ENCODE peak calls at places on chromosomes 7 and 10, in nine cellular contexts. O is uterus; E is foreskin fibroblast; U is CD8-positive, alpha-beta T cell; S is sigmoid colon; T is OCI-LY7; V is AG09309; K is tibial artery; N is fibroblast of pulmonary artery. Q is an unnamed sample.

GRCh38 chr10:125121003-125121402 is 39.4 kb downstream of the CTBP2 start:
- DNase-seq in O (no peak), E (no peak), U (no peak), S (peak), T (no peak), V (no peak), K (peak), N (no peak), Q (no peak)

GRCh38 chr7:151769189-151769821 is 107.6 kb downstream of the PRKAG2 start:
- DNase-seq in O (no peak), E (no peak), U (no peak), S (peak), T (peak), V (no peak), K (no peak), N (no peak), Q (no peak)

GRCh38 chr7:91079491-91079890 is 184.7 kb upstream of the FZD1 start:
- DNase-seq in O (no peak), E (no peak), U (no peak), S (no peak), T (no peak), V (no peak), K (no peak), N (peak), Q (peak)

GRCh38 chr7:6530626-6531491 is 20.4 kb downstream of the GRID2IP start:
- DNase-seq in O (no peak), E (no peak), U (peak), S (no peak), T (peak), V (no peak), K (no peak), N (no peak), Q (no peak)

GRCh38 chr7:42440951-42441350 is 203.9 kb upstream of the GLI3 start:
- DNase-seq in O (no peak), E (no peak), U (no peak), S (no peak), T (no peak), V (no peak), K (no peak), N (no peak), Q (no peak)

GRCh38 chr10:15868006-15868405 is 7.7 kb upstream of the MINDY3 start:
- DNase-seq in O (no peak), E (no peak), U (no peak), S (no peak), T (no peak), V (no peak), K (no peak), N (no peak), Q (peak)

GRCh38 chr10:14952851-14953451 is 945 bp downstream of the DCLRE1C start:
- DNase-seq in O (no peak), E (no peak), U (no peak), S (no peak), T (peak), V (no peak), K (no peak), N (no peak), Q (no peak)

GRCh38 chr7:157431173-157431950 is 94.6 kb downstream of the DNAJB6 start:
- DNase-seq in O (no peak), E (no peak), U (no peak), S (peak), T (no peak), V (no peak), K (peak), N (no peak), Q (no peak)

DNA sequence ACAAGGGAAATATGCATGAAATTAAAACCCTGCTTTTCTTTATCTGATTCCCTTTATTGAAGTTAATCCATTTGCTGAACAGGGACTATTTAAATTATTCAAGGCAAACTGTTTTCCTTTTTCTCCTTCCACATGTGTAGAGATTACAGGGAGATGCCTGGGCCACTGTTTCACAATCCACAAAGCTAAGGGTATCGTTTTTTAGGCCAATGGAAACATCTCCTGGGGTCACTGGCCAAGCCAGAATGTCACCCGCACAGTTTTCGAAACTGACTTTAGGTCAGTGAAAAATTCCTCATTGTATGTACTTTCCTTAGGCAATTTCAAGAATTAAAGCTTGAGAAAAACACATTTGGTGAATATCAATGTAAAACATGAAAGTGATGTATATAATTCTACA is 259.2 kb upstream of the BMPER start:
- DNase-seq in O (no peak), E (no peak), U (no peak), S (no peak), T (no peak), V (no peak), K (no peak), N (no peak), Q (no peak)
- TF ChIP-seq CTCF in O (no peak), E (no peak), U (no peak), S (no peak), T (no peak), V (no peak), K (no peak), N (no peak), Q (no peak)

GRCh38 chr7:542935-543789 is 23.5 kb upstream of the PDGFA start:
- DNase-seq in O (peak), E (peak), U (no peak), S (no peak), T (no peak), V (peak), K (peak), N (peak), Q (peak)
- H3K4me3 ChIP-seq in O (no peak), E (no peak), U (no peak), S (no peak), T (no peak), V (no peak), K (no peak), N (no peak), Q (no peak)

GRCh38 chr7:67487316-67487715 is 490.7 kb downstream of the TYW1 start:
- DNase-seq in O (no peak), E (no peak), U (no peak), S (no peak), T (no peak), V (no peak), K (no peak), N (no peak), Q (no peak)

GRCh38 chr7:67489881-67490280 is 493.2 kb downstream of the TYW1 start:
- DNase-seq in O (no peak), E (no peak), U (no peak), S (no peak), T (no peak), V (no peak), K (no peak), N (no peak), Q (no peak)

GRCh38 chr7:67484244-67484751 is 487.7 kb downstream of the TYW1 start:
- DNase-seq in O (peak), E (peak), U (no peak), S (peak), T (peak), V (peak), K (no peak), N (peak), Q (peak)
- TF ChIP-seq CTCF in O (peak), E (peak), U (no peak), S (no peak), T (peak), V (peak), K (peak), N (peak), Q (peak)

DNA sequence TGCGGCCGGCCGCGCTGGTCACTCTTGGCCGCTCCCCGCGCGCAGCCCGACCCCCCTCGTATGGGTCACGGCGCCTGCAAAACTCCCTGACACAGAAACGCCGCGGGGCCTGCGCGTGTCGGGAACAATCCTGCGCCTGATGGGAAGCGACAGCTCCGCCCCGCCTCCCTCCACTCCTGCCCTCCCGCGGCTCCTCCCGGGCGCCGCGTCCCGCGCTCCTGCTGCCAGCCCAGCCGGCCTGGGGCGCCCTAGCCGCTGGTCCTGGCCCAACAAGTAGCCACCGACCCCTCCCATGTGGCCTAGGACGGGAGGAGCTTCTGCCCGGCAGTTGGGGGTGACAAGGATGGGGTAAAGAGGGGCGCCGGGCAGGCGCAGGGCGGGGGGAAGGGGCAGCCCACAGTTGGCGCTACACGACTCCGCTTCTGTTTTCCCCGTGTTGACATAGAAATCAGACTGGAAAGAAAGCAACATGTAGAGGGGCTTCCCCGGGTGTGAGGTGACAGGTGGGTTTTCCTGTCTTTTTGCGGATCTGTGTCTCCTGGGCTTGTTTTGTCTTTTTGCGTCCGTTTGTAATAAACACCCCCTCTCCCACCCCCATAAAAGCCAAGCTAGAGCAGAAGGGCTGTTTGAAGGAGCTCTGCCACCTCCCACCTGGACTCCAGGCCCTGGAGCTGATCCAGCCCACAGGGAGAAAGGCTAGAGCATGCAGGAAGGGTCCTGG is 35.1 kb upstream of the PAX2 start:
- DNase-seq in O (no peak), E (no peak), U (no peak), S (no peak), T (no peak), V (no peak), K (no peak), N (no peak), Q (no peak)
- H3K4me3 ChIP-seq in O (no peak), E (no peak), U (no peak), S (peak), T (no peak), V (no peak), K (peak), N (no peak), Q (no peak)

GRCh38 chr7:132578826-132579225 is 2.6 kb upstream of the PLXNA4 start:
- DNase-seq in O (no peak), E (no peak), U (no peak), S (no peak), T (no peak), V (no peak), K (no peak), N (no peak), Q (no peak)

GRCh38 chr7:132578050-132578370 is 1.7 kb upstream of the PLXNA4 start:
- DNase-seq in O (no peak), E (no peak), U (no peak), S (no peak), T (no peak), V (no peak), K (no peak), N (no peak), Q (no peak)

GRCh38 chr7:132575987-132576722 is at the start of gene PLXNA4:
- DNase-seq in O (peak), E (no peak), U (no peak), S (peak), T (no peak), V (no peak), K (no peak), N (peak), Q (peak)

GRCh38 chr7:132576723-132577089 is 436 bp upstream of the PLXNA4 start:
- DNase-seq in O (no peak), E (no peak), U (no peak), S (no peak), T (no peak), V (no peak), K (no peak), N (no peak), Q (no peak)

DNA sequence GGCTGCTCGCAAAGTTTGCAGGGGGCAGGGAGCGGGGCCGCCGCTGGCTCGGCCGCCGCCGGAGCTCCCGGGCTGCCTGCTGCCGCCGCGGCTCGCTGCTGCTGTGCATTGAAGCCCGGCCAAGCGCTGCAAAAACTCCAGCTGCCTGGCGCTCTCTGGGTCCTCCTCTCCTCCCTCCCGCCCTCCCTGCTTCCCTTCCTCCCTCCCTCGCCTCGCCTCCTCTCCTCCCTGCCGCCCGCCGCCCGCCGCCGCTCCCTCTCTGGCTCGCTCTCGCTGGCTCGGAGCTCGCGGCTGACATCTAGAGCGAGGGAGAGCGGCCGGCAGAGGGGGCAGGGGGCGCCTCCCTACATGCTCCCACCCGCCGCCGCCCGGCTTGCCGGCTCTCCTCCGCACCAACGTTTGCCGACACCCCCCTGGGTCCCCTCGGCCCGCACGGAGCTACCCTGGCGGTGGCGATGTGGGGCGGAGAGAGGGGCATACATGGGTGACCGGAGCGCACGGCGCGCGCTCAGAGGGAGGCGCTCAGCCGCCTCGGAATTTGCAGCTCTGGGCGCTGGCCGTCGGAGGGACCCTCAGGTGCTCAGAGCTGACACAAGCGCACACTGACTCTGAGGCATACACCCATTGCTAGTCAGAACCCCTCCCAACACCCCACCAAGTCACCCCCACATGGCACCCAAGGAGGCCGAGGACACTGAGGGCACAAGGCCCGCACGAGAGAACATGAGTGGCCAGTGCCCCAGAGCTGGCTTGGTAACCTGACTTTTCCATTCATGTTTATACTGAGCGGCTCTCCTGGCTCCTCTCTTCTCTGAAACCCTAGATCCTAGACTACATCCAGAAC is 1.2 kb upstream of the PLXNA4 start:
- DNase-seq in O (peak), E (peak), U (no peak), S (peak), T (no peak), V (peak), K (peak), N (peak), Q (peak)
- TF ChIP-seq CTCF in O (no peak), E (peak), U (no peak), S (no peak), T (no peak), V (no peak), K (no peak), N (no peak), Q (no peak)

GRCh38 chr7:17844022-17844421 is 96.3 kb downstream of the SNX13 start:
- DNase-seq in O (no peak), E (no peak), U (no peak), S (no peak), T (no peak), V (no peak), K (no peak), N (no peak), Q (no peak)
- H3K4me3 ChIP-seq in O (no peak), E (no peak), U (no peak), S (no peak), T (no peak), V (no peak), K (no peak), N (no peak), Q (no peak)

DNA sequence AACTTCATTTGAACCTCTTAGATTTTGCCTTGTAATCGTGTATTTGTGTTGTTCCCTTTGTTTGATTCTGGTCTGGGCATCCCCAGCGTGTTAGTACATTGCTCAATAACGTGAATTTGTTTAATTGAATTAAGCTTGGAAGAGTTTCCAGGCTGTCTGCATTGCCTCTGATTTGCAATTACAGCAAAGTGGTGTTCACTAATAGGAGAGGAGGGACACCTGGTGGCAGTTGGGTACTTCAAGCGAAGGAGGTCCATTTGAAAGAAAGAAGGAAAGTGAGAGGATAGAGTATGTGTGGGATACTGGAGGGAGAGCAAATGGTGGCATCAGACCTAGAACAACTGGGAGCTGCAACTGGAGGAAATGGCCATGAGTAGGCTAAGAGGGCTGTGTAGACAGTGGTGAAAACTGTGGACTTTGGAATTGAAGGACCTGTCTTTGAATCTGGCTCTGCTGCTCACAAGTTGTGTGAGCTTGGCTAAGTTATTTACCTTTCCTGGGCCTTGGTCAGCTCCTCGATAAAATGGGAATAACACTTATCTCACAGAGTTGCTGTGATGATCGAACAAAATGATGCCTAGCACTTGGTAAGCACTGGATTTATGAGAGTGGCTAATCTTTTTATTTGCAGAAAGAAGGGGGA is 15.2 kb downstream of the LSMEM1 start:
- DNase-seq in O (peak), E (peak), U (no peak), S (peak), T (peak), V (peak), K (no peak), N (peak), Q (peak)
- TF ChIP-seq CTCF in O (peak), E (peak), U (peak), S (peak), T (peak), V (peak), K (peak), N (peak), Q (peak)

DNA sequence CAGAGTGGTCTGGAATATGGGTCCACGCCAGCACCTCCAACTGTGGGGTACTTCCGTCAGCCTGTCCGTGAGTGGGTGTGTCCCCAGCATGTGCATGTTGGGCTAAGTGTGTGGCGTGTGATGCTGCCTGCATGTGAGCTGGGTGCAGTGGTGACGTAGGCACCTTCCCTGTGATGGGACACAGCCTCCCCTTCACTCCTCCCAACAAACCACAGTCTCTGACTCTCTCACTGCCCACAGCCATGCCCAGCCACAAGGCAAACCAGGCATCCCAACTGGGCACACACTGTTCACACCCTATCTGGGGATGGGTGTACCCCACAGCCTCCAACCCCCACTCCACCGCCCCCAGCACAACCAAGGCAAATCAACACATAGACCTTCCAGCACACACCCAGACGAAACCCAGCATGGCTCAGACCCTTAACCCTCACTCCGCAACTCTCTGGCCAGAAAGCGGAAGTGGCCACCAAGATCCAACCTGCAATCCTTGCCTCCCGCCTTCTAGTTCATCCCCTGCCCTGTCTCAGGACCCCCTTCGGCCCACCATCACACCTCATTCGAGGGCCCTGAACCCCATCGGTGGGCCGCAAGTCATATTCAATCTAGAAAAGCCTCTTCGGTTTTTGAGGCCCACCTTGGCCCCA is 10.4 kb downstream of the PSD start:
- DNase-seq in O (no peak), E (no peak), U (no peak), S (peak), T (no peak), V (no peak), K (no peak), N (no peak), Q (no peak)
- H3K4me3 ChIP-seq in O (peak), E (peak), U (no peak), S (peak), T (no peak), V (peak), K (peak), N (peak), Q (no peak)

GRCh38 chr10:93182790-93183189 is 109.1 kb downstream of the CYP26A1 start:
- DNase-seq in O (no peak), E (no peak), U (no peak), S (no peak), T (no peak), V (no peak), K (no peak), N (no peak), Q (no peak)
- TF ChIP-seq CTCF in O (no peak), E (no peak), U (no peak), S (no peak), T (no peak), V (no peak), K (no peak), N (no peak), Q (no peak)

DNA sequence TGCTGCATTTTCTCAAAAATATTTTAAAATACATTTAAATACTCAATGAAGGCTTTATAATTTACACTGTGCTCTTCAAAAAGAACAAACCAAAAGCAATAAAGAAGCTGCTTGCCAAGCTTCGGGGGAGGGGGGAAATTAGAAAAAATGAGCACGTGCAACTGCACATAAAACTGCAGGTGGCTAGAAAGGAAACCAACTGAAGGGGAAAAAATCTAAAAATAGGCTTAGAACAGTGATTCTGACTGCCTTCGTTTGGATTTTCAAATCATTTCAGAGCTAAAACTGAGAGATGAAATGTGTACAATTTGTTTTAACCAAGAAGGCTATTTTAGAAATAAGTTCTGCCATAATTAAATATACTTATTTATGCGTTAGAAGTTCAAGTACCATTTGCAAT is 61.4 kb downstream of the ABI1 start:
- DNase-seq in O (no peak), E (no peak), U (no peak), S (no peak), T (peak), V (no peak), K (no peak), N (no peak), Q (no peak)
- H3K4me3 ChIP-seq in O (no peak), E (no peak), U (no peak), S (no peak), T (peak), V (no peak), K (no peak), N (no peak), Q (no peak)

Q was measured in AG10803.